ENCODE peak calls at places on chromosomes 12 and 14, in six cellular contexts. One of them, this sample, is unnamed.

GRCh38 chr12:109595321-109595902 is 21.8 kb downstream of the MVK start:
- DNase-seq in esophagus muscularis mucosa: no peak
- DNase-seq in suprapubic skin: no peak
- DNase-seq in A549: no peak
- DNase-seq in transverse colon: no peak
- DNase-seq in GM12878: no peak
- DNase-seq in this sample: no peak

GRCh38 chr14:73717247-73717646 is 3.1 kb upstream of the PNMA1 start:
- DNase-seq in GM12878: no peak
- DNase-seq in suprapubic skin: no peak
- DNase-seq in esophagus muscularis mucosa: no peak
- DNase-seq in transverse colon: no peak
- DNase-seq in A549: no peak
- DNase-seq in this sample: no peak

GRCh38 chr12:104702565-104703139 is 245.9 kb downstream of the CHST11 start:
- DNase-seq in A549: no peak
- DNase-seq in esophagus muscularis mucosa: no peak
- DNase-seq in transverse colon: no peak
- DNase-seq in GM12878: no peak
- DNase-seq in suprapubic skin: peak
- DNase-seq in this sample: peak

GRCh38 chr14:23409966-23410635 is 2.0 kb upstream of the MYH6 start:
- DNase-seq in GM12878: no peak
- DNase-seq in suprapubic skin: no peak
- DNase-seq in transverse colon: no peak
- DNase-seq in A549: no peak
- DNase-seq in esophagus muscularis mucosa: no peak
- DNase-seq in this sample: no peak

GRCh38 chr12:57517187-57517586 is 3.1 kb downstream of the DDIT3 start:
- DNase-seq in A549: no peak
- DNase-seq in GM12878: no peak
- DNase-seq in transverse colon: no peak
- DNase-seq in esophagus muscularis mucosa: no peak
- DNase-seq in suprapubic skin: no peak
- DNase-seq in this sample: no peak

GRCh38 chr12:66648336-66648735 is 30.5 kb downstream of the GRIP1 start:
- DNase-seq in esophagus muscularis mucosa: no peak
- DNase-seq in A549: no peak
- DNase-seq in GM12878: no peak
- DNase-seq in transverse colon: no peak
- DNase-seq in suprapubic skin: no peak
- DNase-seq in this sample: no peak

GRCh38 chr14:62143235-62143634 is 381.0 kb downstream of the SNAPC1 start:
- DNase-seq in A549: no peak
- DNase-seq in transverse colon: no peak
- DNase-seq in esophagus muscularis mucosa: no peak
- DNase-seq in suprapubic skin: no peak
- DNase-seq in GM12878: no peak
- DNase-seq in this sample: no peak

GRCh38 chr12:8644345-8645248 is 18.0 kb downstream of the MFAP5 start:
- DNase-seq in esophagus muscularis mucosa: no peak
- DNase-seq in transverse colon: no peak
- DNase-seq in GM12878: peak
- DNase-seq in A549: no peak
- DNase-seq in suprapubic skin: no peak
- DNase-seq in this sample: no peak

GRCh38 chr12:40515041-40515825 is 177.0 kb upstream of the CNTN1 start:
- DNase-seq in A549: no peak
- DNase-seq in suprapubic skin: no peak
- DNase-seq in esophagus muscularis mucosa: no peak
- DNase-seq in GM12878: no peak
- DNase-seq in transverse colon: no peak
- DNase-seq in this sample: no peak

GRCh38 chr12:122753213-122753571 is 568 bp downstream of the DENR start:
- DNase-seq in A549: no peak
- DNase-seq in GM12878: no peak
- DNase-seq in transverse colon: no peak
- DNase-seq in esophagus muscularis mucosa: no peak
- DNase-seq in suprapubic skin: no peak
- DNase-seq in this sample: no peak

GRCh38 chr12:34600592-34601462 is 578.5 kb downstream of the ALG10 start:
- DNase-seq in esophagus muscularis mucosa: no peak
- DNase-seq in A549: no peak
- DNase-seq in suprapubic skin: peak
- DNase-seq in GM12878: no peak
- DNase-seq in transverse colon: no peak
- DNase-seq in this sample: no peak

GRCh38 chr12:24909667-24910066 is 39.2 kb downstream of the BCAT1 start:
- DNase-seq in esophagus muscularis mucosa: no peak
- DNase-seq in transverse colon: peak
- DNase-seq in A549: no peak
- DNase-seq in GM12878: no peak
- DNase-seq in suprapubic skin: peak
- DNase-seq in this sample: peak

GRCh38 chr14:91058017-91058675 is 2.3 kb downstream of the RPS6KA5 start:
- DNase-seq in transverse colon: no peak
- DNase-seq in suprapubic skin: no peak
- DNase-seq in A549: no peak
- DNase-seq in esophagus muscularis mucosa: no peak
- DNase-seq in GM12878: no peak
- DNase-seq in this sample: no peak

GRCh38 chr12:87779858-87780498 is 249.2 kb downstream of the C12orf50 start:
- DNase-seq in suprapubic skin: no peak
- DNase-seq in GM12878: no peak
- DNase-seq in esophagus muscularis mucosa: no peak
- DNase-seq in transverse colon: no peak
- DNase-seq in A549: no peak
- DNase-seq in this sample: no peak

GRCh38 chr12:56029666-56030293 is 8.9 kb downstream of the IKZF4 start:
- DNase-seq in A549: peak
- DNase-seq in esophagus muscularis mucosa: no peak
- DNase-seq in GM12878: no peak
- DNase-seq in suprapubic skin: no peak
- DNase-seq in transverse colon: peak
- DNase-seq in this sample: no peak

GRCh38 chr14:64388533-64389243 is 535 bp downstream of the MTHFD1 start:
- DNase-seq in A549: no peak
- DNase-seq in esophagus muscularis mucosa: no peak
- DNase-seq in transverse colon: peak
- DNase-seq in suprapubic skin: no peak
- DNase-seq in GM12878: no peak
- DNase-seq in this sample: no peak

GRCh38 chr12:47075192-47076084 is 4.0 kb upstream of the PCED1B start:
- DNase-seq in transverse colon: no peak
- DNase-seq in suprapubic skin: no peak
- DNase-seq in A549: no peak
- DNase-seq in esophagus muscularis mucosa: no peak
- DNase-seq in GM12878: no peak
- DNase-seq in this sample: no peak

GRCh38 chr14:69464379-69464778 is 20.1 kb upstream of the PLEKHD1 start:
- DNase-seq in suprapubic skin: no peak
- DNase-seq in GM12878: no peak
- DNase-seq in esophagus muscularis mucosa: no peak
- DNase-seq in transverse colon: no peak
- DNase-seq in A549: no peak
- DNase-seq in this sample: no peak

DNA sequence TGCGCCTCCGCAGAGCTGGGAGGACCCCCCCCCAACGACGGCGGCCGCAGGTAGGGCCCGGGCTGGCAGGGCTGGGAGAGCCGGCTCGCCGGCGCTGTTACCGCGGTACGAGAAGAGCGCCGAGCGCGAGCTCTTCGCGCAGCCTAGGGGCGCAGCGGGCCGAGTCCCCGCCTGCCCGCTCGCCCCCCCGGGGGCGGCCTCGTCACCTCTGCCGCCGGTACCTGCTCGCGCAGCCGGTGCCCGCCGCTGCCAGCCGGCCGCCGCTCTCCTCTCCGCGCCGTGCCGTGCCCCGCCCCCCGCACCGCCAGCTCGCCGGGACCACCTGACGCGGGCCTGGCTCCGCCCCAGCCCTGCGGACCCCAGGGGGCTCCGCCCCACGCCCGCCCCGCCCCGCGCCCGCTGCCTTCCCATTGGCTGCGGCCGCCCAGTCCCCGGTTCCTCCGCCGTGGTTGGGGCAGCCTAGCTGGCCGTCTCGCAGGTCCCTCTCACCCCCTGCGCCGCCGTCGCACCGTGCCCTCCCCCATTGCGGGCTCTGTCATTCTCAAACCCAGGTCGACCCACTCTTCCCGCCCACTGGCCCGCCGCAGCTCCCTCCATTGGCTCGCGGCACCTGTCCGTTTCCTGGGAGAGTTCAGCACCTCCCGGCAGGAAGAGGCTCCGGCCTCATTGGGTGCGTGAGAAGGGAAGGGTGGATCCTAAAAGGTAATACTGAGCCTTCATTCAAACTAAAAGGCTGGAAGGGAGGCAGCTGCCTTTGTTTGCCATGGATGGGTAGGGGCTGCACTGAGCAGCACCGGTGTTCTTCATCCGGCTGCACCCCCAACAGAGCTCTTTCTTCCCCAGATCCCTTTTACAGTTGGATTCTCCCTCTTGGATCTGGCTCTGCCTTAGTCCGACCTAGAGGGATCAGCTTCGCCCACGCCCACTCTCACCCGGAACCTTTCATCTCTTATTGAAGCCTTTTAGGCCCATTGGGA is at the start of gene MAP3K9:
- DNase-seq in esophagus muscularis mucosa: no peak
- DNase-seq in A549: peak
- DNase-seq in GM12878: peak
- DNase-seq in suprapubic skin: peak
- DNase-seq in transverse colon: peak
- DNase-seq in this sample: peak
- TF ChIP-seq POLR2A in esophagus muscularis mucosa: no peak
- TF ChIP-seq POLR2A in A549: peak
- TF ChIP-seq POLR2A in GM12878: peak
- TF ChIP-seq POLR2A in suprapubic skin: no peak
- TF ChIP-seq POLR2A in transverse colon: no peak
- TF ChIP-seq POLR2A in this sample: no peak

GRCh38 chr12:131831021-131831571 is 2.9 kb downstream of the MMP17 start:
- DNase-seq in esophagus muscularis mucosa: no peak
- DNase-seq in suprapubic skin: no peak
- DNase-seq in GM12878: no peak
- DNase-seq in A549: no peak
- DNase-seq in transverse colon: no peak
- DNase-seq in this sample: peak

GRCh38 chr12:131829351-131829794 is 1.2 kb downstream of the MMP17 start:
- DNase-seq in GM12878: no peak
- DNase-seq in A549: no peak
- DNase-seq in esophagus muscularis mucosa: no peak
- DNase-seq in transverse colon: no peak
- DNase-seq in suprapubic skin: no peak
- DNase-seq in this sample: peak

GRCh38 chr12:131830335-131831020 is 2.3 kb downstream of the MMP17 start:
- DNase-seq in suprapubic skin: peak
- DNase-seq in GM12878: no peak
- DNase-seq in transverse colon: peak
- DNase-seq in A549: peak
- DNase-seq in esophagus muscularis mucosa: peak
- DNase-seq in this sample: peak

GRCh38 chr12:131828671-131829350 is 618 bp downstream of the MMP17 start:
- DNase-seq in suprapubic skin: no peak
- DNase-seq in GM12878: no peak
- DNase-seq in A549: no peak
- DNase-seq in esophagus muscularis mucosa: no peak
- DNase-seq in transverse colon: no peak
- DNase-seq in this sample: no peak

GRCh38 chr12:131829795-131830334 is 1.7 kb downstream of the MMP17 start:
- DNase-seq in GM12878: no peak
- DNase-seq in transverse colon: no peak
- DNase-seq in suprapubic skin: no peak
- DNase-seq in A549: no peak
- DNase-seq in esophagus muscularis mucosa: no peak
- DNase-seq in this sample: peak
- H3K4me3 ChIP-seq in GM12878: no peak
- H3K4me3 ChIP-seq in transverse colon: peak
- H3K4me3 ChIP-seq in suprapubic skin: peak
- H3K4me3 ChIP-seq in A549: peak
- H3K4me3 ChIP-seq in esophagus muscularis mucosa: peak
- H3K4me3 ChIP-seq in this sample: peak

DNA sequence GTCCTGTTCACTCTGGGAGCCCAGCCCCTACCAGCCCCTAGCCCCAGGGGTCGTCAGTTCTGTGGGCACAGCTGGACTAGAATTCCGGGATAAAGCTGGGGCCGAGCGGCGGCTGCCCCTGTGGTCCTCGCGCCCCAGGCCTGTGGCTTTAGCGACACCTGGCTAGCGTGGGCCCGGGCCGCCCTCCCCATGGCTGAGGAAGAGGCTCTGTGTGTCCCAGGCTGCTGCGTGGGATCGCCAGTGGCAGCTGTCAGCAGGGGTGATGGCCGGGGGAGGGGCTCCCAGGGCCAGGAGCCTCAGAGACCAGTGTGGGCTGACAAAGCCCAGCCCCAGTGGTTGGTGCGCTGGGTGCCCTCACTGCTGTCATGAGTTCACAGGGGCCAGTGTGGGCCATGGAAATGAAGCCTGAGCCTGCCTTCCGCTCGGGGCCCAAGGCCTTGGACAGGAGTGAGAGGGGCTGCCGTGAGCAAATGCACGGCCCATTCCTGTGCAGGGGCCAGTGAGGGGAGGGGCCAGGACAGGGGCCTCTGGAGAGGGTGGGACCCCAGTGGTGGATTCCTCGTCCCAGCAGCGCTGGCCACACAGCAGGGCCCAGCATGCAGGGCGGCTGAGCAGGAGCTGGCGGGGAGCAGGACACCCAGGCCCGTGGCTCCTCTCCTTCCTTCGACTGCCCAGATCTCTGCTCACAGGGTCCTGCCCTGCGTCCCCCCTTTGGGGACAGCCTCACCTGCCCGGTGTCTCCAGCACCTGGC is 11.4 kb downstream of the FBRSL1 start:
- DNase-seq in A549: no peak
- DNase-seq in esophagus muscularis mucosa: no peak
- DNase-seq in transverse colon: no peak
- DNase-seq in GM12878: no peak
- DNase-seq in suprapubic skin: no peak
- DNase-seq in this sample: no peak
- TF ChIP-seq EP300 in A549: no peak
- TF ChIP-seq EP300 in esophagus muscularis mucosa: no peak
- TF ChIP-seq EP300 in transverse colon: no peak
- TF ChIP-seq EP300 in GM12878: no peak
- TF ChIP-seq EP300 in suprapubic skin: no peak
- TF ChIP-seq EP300 in this sample: no peak

DNA sequence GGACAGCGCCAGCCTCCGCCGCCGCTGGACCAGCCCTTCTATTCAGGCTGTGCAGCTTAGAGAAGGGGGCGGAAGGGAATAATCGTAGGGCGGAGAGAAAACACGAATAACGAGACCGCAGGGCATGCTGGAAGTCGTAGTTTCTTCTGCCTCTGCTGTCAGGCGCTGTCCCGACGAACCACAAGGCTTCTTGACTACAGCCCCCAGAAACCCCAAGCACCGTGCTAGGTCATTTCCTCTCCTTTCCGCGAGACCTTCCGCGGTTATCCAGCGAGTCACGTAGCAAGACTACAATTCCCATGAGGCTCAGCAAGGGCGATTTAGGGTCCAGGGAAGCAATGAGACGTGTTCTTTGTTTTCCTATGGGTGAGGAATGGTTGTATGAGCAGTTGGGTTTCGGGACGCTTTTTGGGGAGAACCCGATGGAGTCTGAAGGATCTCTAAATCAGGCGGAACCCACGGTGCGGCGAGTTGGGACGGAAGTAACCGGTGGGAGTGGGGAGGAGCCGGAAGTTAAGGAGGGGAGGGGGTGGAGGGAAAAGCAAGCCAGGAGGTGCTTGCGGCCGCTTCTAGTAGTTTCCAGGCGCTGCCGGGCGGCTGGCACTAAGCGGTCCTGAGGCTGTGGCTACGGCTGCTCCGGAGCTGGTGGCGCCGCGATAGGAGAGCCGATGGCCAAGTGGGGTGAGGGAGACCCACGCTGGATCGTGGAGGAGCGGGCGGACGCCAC is at the start of the genes AHSA1 and VIPAS39:
- DNase-seq in suprapubic skin: peak
- DNase-seq in transverse colon: peak
- DNase-seq in GM12878: peak
- DNase-seq in A549: peak
- DNase-seq in esophagus muscularis mucosa: peak
- DNase-seq in this sample: peak
- TF ChIP-seq POLR2A in suprapubic skin: no peak
- TF ChIP-seq POLR2A in transverse colon: peak
- TF ChIP-seq POLR2A in GM12878: peak
- TF ChIP-seq POLR2A in A549: peak
- TF ChIP-seq POLR2A in esophagus muscularis mucosa: peak
- TF ChIP-seq POLR2A in this sample: peak